ENCODE peak calls at places on chromosomes 16 and 17, in eight cellular contexts. F is upper lobe of right lung; M is neuronal stem cell; O is brain microvascular endothelial cell; C is gastrocnemius medialis; Q is tibial nerve; T is upper lobe of left lung; W is CD4-positive, alpha-beta memory T cell. N is an unnamed sample.

GRCh38 chr17:60356947-60357346 is 35.0 kb downstream of the USP32 start:
- DNase-seq in F (no peak), M (no peak), O (peak), C (no peak), Q (no peak), T (no peak), W (no peak), N (no peak)

GRCh38 chr17:48174833-48175232 is 67.3 kb downstream of the SNX11 start:
- DNase-seq in F (no peak), M (no peak), O (no peak), C (no peak), Q (no peak), T (no peak), W (no peak), N (no peak)

GRCh38 chr16:25747160-25747758 is 55.5 kb downstream of the HS3ST4 start:
- DNase-seq in F (no peak), M (peak), O (no peak), C (no peak), Q (no peak), T (no peak), W (no peak), N (peak)

GRCh38 chr16:30367349-30368009 is 2.8 kb downstream of the TBC1D10B start:
- DNase-seq in F (no peak), M (no peak), O (no peak), C (no peak), Q (no peak), T (no peak), W (no peak), N (no peak)

GRCh38 chr16:1961651-1962067 is 2.3 kb downstream of the NDUFB10 start:
- DNase-seq in F (no peak), M (no peak), O (no peak), C (no peak), Q (no peak), T (no peak), W (no peak), N (peak)

GRCh38 chr17:62869885-62870580 is 61.9 kb upstream of the MARCHF10 start:
- DNase-seq in F (no peak), M (peak), O (peak), C (no peak), Q (no peak), T (no peak), W (no peak), N (no peak)

GRCh38 chr16:85537795-85538401 is 75.2 kb upstream of the GSE1 start:
- DNase-seq in F (no peak), M (no peak), O (no peak), C (no peak), Q (no peak), T (no peak), W (no peak), N (no peak)

GRCh38 chr16:47592232-47592631 is 131.1 kb downstream of the PHKB start:
- DNase-seq in F (no peak), M (no peak), O (no peak), C (no peak), Q (no peak), T (no peak), W (no peak), N (no peak)

GRCh38 chr17:38431343-38432145 is 3.3 kb downstream of the ARHGAP23 start:
- DNase-seq in F (no peak), M (no peak), O (no peak), C (no peak), Q (no peak), T (no peak), W (no peak), N (no peak)

GRCh38 chr16:31201511-31202401 is 804 bp downstream of the PYCARD start:
- DNase-seq in F (peak), M (no peak), O (no peak), C (no peak), Q (no peak), T (peak), W (peak), N (peak)

GRCh38 chr17:18364166-18364565 is 816 bp upstream of the SHMT1 start:
- DNase-seq in F (no peak), M (no peak), O (no peak), C (no peak), Q (no peak), T (no peak), W (no peak), N (no peak)

GRCh38 chr17:2892305-2892971 is 96.2 kb downstream of the RAP1GAP2 start:
- DNase-seq in F (no peak), M (no peak), O (peak), C (no peak), Q (no peak), T (no peak), W (no peak), N (no peak)

GRCh38 chr17:44115585-44116415 is 7.6 kb downstream of the HDAC5 start:
- DNase-seq in F (no peak), M (no peak), O (no peak), C (no peak), Q (no peak), T (no peak), W (no peak), N (peak)

DNA sequence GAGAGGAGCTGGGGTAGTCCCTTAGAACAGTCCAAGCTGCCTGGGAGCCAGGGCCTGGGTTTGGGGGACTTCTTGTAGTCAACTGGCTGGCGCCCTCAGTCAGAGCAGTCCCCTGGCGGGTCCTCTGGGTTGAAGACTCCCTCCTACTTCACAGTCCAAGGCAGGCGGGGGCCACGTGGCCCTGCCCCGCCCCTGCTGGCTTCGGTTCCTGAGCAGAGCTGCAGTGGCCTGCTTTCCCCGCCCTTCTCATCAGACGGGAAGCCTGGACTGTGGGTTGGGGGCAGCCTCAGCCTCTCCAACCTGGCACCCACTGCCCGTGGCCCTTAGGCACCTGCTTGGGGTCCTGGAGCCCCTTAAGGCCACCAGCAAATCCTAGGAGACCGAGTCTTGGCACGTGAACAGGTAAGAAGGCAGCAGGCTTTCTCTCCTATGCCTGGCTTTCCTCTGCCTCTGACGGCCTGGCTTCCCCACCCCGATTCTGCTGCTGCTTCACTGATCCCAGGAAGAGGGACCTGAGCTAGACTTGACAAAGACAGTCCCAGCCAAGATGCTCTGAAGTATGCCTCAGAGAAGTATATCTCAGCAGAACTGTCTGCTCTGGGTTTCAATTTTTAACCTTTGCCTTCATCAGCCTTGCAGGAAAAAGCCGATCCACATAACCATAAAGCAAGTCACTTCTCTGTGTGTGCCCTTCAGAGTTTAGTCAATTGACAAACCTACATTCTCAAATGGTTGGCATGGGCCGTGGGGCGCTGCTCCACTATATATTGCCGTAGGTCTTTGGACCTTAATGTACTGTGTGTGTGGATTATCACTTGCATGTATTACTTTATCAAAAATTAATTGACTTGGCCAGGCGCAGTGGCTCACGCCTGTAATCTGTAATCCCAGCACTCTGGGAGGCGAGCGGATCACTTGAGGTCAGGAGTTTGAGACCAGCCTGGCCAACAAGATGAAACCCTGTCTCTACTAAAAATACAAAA is 56.3 kb downstream of the SF3B3 start:
- DNase-seq in F (peak), M (no peak), O (no peak), C (no peak), Q (no peak), T (peak), W (no peak), N (peak)
- H3K27ac ChIP-seq in F (no peak), M (no peak), O (no peak), C (peak), Q (peak), T (no peak), W (no peak), N (no peak)

GRCh38 chr16:81526199-81526598 is 81.6 kb downstream of the CMIP start:
- DNase-seq in F (no peak), M (no peak), O (no peak), C (no peak), Q (no peak), T (no peak), W (no peak), N (no peak)
- H3K27ac ChIP-seq in F (peak), M (no peak), O (peak), C (no peak), Q (peak), T (peak), W (no peak), N (no peak)

GRCh38 chr17:75875182-75875939 is 3.0 kb downstream of the TRIM47 start:
- DNase-seq in F (no peak), M (no peak), O (no peak), C (no peak), Q (no peak), T (peak), W (no peak), N (no peak)
- H3K27ac ChIP-seq in F (peak), M (no peak), O (no peak), C (peak), Q (peak), T (peak), W (peak), N (peak)

GRCh38 chr16:4682616-4683254 is 10.6 kb upstream of the NUDT16L1 start:
- DNase-seq in F (peak), M (no peak), O (peak), C (no peak), Q (no peak), T (peak), W (no peak), N (no peak)

GRCh38 chr16:4681471-4682083 is 11.8 kb upstream of the NUDT16L1 start:
- DNase-seq in F (no peak), M (no peak), O (no peak), C (no peak), Q (no peak), T (no peak), W (no peak), N (no peak)

GRCh38 chr16:4683255-4684029 is 9.9 kb upstream of the NUDT16L1 start:
- DNase-seq in F (no peak), M (no peak), O (no peak), C (no peak), Q (no peak), T (no peak), W (no peak), N (no peak)

GRCh38 chr16:4680673-4681470 is 12.5 kb upstream of the NUDT16L1 start:
- DNase-seq in F (peak), M (no peak), O (no peak), C (no peak), Q (no peak), T (peak), W (no peak), N (no peak)

GRCh38 chr16:4682084-4682581 is 11.2 kb upstream of the NUDT16L1 start:
- DNase-seq in F (peak), M (no peak), O (no peak), C (no peak), Q (no peak), T (no peak), W (no peak), N (no peak)
- H3K27ac ChIP-seq in F (no peak), M (no peak), O (no peak), C (peak), Q (no peak), T (no peak), W (no peak), N (no peak)

GRCh38 chr17:28906276-28907051 is 3.6 kb upstream of the DHRS13 start:
- DNase-seq in F (peak), M (no peak), O (no peak), C (no peak), Q (no peak), T (no peak), W (no peak), N (no peak)

GRCh38 chr17:28907052-28907438 is 4.2 kb upstream of the DHRS13 start:
- DNase-seq in F (no peak), M (no peak), O (no peak), C (no peak), Q (no peak), T (no peak), W (no peak), N (no peak)

GRCh38 chr17:28901866-28902818 is 737 bp downstream of the DHRS13 start:
- DNase-seq in F (peak), M (peak), O (no peak), C (no peak), Q (no peak), T (no peak), W (no peak), N (peak)

GRCh38 chr17:28902819-28903545 is at the start of gene DHRS13:
- DNase-seq in F (peak), M (peak), O (peak), C (peak), Q (peak), T (peak), W (peak), N (peak)

DNA sequence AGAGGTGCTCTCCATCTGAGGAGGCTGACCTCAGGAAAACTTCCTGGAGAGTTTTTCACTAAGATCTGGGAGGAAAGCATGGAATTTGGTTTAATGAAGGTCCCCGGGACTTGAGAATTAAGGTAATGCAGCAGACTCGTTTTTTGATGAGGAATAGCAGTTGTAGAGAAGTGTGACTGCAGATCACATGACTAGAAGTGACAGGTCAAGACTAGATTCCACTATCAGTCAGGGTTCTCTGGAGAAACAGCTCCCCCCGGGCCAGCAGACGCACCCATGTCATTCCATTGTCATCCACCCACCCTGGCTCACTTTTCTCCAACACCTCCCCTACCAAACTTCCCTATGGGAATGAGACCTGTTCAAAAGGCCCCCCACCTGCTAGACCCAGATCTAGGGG is 1.9 kb upstream of the DHRS13 start:
- DNase-seq in F (no peak), M (no peak), O (no peak), C (no peak), Q (no peak), T (no peak), W (no peak), N (no peak)
- H3K27ac ChIP-seq in F (no peak), M (no peak), O (no peak), C (no peak), Q (no peak), T (no peak), W (no peak), N (no peak)

DNA sequence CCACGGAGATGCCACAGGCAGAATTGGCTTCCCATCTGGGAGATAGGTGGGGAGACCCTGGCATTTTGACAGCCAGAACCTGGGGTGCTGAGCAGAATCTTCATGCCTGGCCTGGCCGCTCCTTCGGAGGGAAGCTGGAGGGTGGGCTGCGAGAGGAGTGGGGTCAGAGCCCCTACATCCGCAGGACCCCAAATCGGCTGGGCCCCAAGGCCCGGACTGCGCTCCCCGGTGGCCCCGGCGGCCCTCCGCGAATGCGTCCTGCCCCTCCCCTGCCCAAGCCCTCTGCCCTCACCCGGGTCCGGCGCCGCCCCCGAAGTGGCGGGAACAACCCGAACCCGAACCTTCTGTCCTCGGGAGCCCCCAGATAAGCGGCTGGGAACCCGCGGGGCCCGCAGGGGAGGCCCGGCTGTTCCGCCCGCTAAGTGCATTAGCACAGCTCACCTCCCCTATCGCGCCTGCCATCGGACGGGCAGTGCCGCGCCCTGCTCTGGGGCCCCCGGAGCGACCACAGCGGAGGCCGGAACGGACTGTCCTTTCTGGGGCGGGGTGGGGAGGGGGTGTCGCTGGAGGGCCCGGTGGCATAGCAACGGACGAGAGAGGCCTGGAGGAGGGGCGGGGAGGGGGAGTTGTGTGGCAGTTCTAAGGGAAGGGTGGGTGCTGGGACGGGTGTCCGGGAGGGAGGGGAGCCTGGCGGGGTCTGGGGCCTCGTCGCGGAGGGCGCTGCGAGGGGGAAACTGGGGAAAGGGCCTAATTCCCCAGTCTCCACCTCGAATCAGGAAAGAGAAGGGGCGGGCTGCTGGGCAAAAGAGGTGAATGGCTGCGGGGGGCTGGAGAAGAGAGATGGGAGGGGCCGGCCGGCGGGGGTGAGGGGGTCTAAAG is 752 bp upstream of the PNMT start:
- DNase-seq in F (peak), M (no peak), O (no peak), C (no peak), Q (no peak), T (peak), W (no peak), N (peak)
- H3K27ac ChIP-seq in F (peak), M (no peak), O (no peak), C (peak), Q (peak), T (peak), W (no peak), N (no peak)

GRCh38 chr16:10682604-10683003 is 12.1 kb downstream of the TEKT5 start:
- DNase-seq in F (no peak), M (no peak), O (no peak), C (no peak), Q (no peak), T (no peak), W (no peak), N (no peak)

GRCh38 chr16:10681310-10682308 is 13.1 kb downstream of the TEKT5 start:
- DNase-seq in F (peak), M (no peak), O (no peak), C (no peak), Q (no peak), T (no peak), W (no peak), N (no peak)

GRCh38 chr16:10683160-10683559 is 11.6 kb downstream of the TEKT5 start:
- DNase-seq in F (peak), M (no peak), O (no peak), C (no peak), Q (no peak), T (no peak), W (no peak), N (no peak)

GRCh38 chr16:10678655-10679054 is 16.1 kb downstream of the TEKT5 start:
- DNase-seq in F (no peak), M (peak), O (no peak), C (no peak), Q (no peak), T (no peak), W (no peak), N (peak)

GRCh38 chr16:10679921-10680320 is 14.8 kb downstream of the TEKT5 start:
- DNase-seq in F (no peak), M (no peak), O (no peak), C (no peak), Q (no peak), T (no peak), W (no peak), N (no peak)
- H3K27ac ChIP-seq in F (no peak), M (no peak), O (no peak), C (no peak), Q (no peak), T (no peak), W (no peak), N (no peak)

DNA sequence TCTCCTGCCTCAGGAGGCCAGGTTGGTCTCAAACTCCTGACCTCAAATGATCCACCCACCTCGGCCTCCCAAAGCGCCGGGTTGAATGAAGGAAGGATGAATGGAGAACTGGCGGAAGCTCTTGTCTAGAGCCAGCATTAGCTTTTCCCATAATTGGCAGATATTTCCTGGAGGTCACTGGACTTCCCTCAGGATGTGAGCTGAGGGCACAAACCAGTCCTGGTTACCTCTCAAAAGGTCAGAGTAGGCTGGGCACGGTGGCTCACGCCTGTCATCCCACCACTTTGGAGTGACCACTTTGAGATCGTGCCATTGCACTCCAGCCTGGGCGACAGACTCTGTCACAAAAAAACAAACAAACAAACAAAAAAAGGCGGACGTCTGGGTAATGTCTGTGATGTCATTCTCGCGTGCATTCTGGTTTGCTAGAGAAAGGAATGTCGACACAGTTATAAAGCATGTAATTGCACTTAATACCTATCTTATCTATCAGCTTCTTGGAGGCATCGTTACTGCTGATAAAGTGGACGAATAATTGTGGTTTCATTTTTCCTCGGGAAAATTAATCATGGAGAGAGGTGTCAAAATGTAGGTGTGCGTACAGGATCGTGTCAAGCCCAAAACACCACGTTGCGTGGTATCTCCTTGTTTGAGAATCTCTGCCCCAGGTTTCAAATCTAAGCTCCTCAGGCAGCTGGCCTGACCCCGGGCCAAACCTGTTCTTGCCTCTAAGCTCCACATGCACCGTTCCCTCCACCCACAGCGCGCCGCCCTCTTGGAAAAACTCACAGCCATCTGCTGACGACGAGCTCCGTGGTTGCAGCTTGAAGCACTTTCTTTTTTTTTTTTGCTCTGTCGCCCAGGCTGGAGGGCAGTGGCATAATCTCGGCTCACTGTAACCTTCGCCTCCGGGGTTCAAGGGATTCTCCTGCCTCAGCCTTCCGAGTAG is 6.4 kb upstream of the CRK start:
- DNase-seq in F (no peak), M (no peak), O (no peak), C (no peak), Q (no peak), T (no peak), W (no peak), N (no peak)
- H3K27ac ChIP-seq in F (no peak), M (no peak), O (no peak), C (no peak), Q (no peak), T (no peak), W (no peak), N (peak)